ENCODE peak calls at places on chromosome 20, in five cellular contexts. X is neural crest cell, P is tibial nerve, Z is body of pancreas, N is GM12865. M is an unnamed sample.

GRCh38 chr20:14729390-14729789 is 392.0 kb upstream of the FLRT3 start:
- DNase-seq in X (no peak), P (no peak), Z (no peak), N (no peak), M (no peak)

GRCh38 chr20:36773123-36773547 is 428 bp downstream of the DSN1 start:
- DNase-seq in X (no peak), P (no peak), Z (no peak), N (no peak), M (no peak)

GRCh38 chr20:11902264-11902663 is 15.4 kb upstream of the BTBD3 start:
- DNase-seq in X (no peak), P (no peak), Z (no peak), N (no peak), M (no peak)

GRCh38 chr20:36214684-36215256 is 21.5 kb upstream of the AAR2 start:
- DNase-seq in X (no peak), P (no peak), Z (no peak), N (peak), M (no peak)

GRCh38 chr20:58408603-58409246 is 19.7 kb downstream of the VAPB start:
- DNase-seq in X (no peak), P (no peak), Z (no peak), N (peak), M (no peak)

GRCh38 chr20:39048000-39048696 is 86.0 kb downstream of the DHX35 start:
- DNase-seq in X (peak), P (peak), Z (peak), N (peak), M (peak)

GRCh38 chr20:37233471-37234253 is 28.0 kb downstream of the GHRH start:
- DNase-seq in X (no peak), P (no peak), Z (no peak), N (no peak), M (no peak)

GRCh38 chr20:10629946-10630345 is 43.9 kb downstream of the JAG1 start:
- DNase-seq in X (peak), P (no peak), Z (no peak), N (no peak), M (no peak)

GRCh38 chr20:36572701-36573102 is 695 bp upstream of the TGIF2 start:
- DNase-seq in X (peak), P (no peak), Z (peak), N (peak), M (no peak)

GRCh38 chr20:56469077-56469449 is 636 bp downstream of the RTF2 start:
- DNase-seq in X (no peak), P (no peak), Z (no peak), N (no peak), M (no peak)

GRCh38 chr20:63357921-63358905 is 2.9 kb downstream of the CHRNA4 start:
- DNase-seq in X (no peak), P (no peak), Z (peak), N (no peak), M (peak)

GRCh38 chr20:44431502-44432234 is 44.0 kb upstream of the TTPAL start:
- DNase-seq in X (no peak), P (no peak), Z (no peak), N (no peak), M (no peak)
- TF ChIP-seq CTCF in X (no peak), P (no peak), Z (no peak), N (no peak), M (no peak)

GRCh38 chr20:43389839-43390626 is 67.7 kb upstream of the SRSF6 start:
- DNase-seq in X (peak), P (no peak), Z (no peak), N (no peak), M (peak)
- TF ChIP-seq CTCF in X (peak), P (no peak), Z (no peak), N (peak), M (peak)

GRCh38 chr20:3173582-3174441 is 463 bp upstream of the LZTS3 start:
- DNase-seq in X (peak), P (peak), Z (peak), N (peak), M (peak)
- TF ChIP-seq CTCF in X (peak), P (peak), Z (peak), N (no peak), M (no peak)

DNA sequence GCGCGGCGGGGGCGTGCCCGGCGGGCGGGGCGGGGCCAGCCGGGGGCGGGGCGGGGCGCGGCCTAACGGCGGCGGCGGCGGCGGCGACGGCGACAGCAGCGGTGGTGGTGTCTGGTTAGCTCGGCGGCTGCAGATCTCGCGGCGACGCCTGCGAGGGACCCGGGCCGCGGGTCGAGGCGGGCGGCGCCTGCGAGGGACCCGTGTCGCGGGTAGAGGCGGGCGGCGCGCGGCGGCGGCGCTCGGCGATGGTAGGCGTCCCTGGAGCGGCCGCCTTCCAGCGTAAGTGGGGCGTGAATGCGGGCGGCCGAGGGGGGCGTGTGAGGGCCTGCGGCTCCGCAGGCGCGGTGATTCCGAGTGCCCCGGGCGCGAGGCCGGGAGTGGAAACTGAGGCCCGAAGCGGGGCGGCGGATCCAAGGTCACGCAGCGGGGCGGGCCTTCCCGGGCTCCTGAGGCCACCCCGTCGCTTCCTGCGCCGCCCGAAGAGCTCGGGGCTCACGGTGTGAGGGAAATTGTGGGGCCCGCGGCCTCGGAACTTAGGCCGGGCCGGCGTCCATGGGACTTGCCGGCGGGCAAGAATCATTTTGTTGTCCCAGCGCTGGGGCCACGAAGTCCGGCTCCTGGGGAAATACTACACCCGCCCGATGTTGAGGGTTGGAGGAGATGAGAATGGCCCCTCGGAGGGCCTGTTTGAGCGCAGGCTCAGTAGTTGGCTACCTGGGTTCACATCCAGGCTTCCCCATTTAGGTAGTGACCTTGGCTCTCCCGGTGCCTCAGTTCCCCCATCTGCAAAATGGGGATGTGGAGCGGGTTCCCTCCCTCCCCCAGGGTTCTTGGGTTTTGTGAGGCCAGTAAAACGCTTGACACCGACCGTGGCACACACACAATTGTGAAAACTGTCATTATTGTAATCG is at the start of gene CBFA2T2:
- DNase-seq in X (no peak), P (peak), Z (no peak), N (no peak), M (no peak)
- TF ChIP-seq CTCF in X (no peak), P (no peak), Z (no peak), N (no peak), M (no peak)

GRCh38 chr20:32236819-32237218 is 29.1 kb downstream of the POFUT1 start:
- DNase-seq in X (no peak), P (no peak), Z (no peak), N (no peak), M (no peak)

GRCh38 chr20:32241807-32242206 is 34.1 kb downstream of the POFUT1 start:
- DNase-seq in X (no peak), P (no peak), Z (no peak), N (no peak), M (no peak)

GRCh38 chr20:32237419-32237818 is 29.7 kb downstream of the POFUT1 start:
- DNase-seq in X (no peak), P (no peak), Z (no peak), N (no peak), M (no peak)

GRCh38 chr20:32238483-32239425 is 31.1 kb downstream of the POFUT1 start:
- DNase-seq in X (no peak), P (no peak), Z (no peak), N (no peak), M (no peak)

GRCh38 chr20:32240220-32240619 is 32.5 kb downstream of the POFUT1 start:
- DNase-seq in X (no peak), P (no peak), Z (no peak), N (no peak), M (no peak)
- TF ChIP-seq CTCF in X (no peak), P (no peak), Z (peak), N (no peak), M (no peak)

DNA sequence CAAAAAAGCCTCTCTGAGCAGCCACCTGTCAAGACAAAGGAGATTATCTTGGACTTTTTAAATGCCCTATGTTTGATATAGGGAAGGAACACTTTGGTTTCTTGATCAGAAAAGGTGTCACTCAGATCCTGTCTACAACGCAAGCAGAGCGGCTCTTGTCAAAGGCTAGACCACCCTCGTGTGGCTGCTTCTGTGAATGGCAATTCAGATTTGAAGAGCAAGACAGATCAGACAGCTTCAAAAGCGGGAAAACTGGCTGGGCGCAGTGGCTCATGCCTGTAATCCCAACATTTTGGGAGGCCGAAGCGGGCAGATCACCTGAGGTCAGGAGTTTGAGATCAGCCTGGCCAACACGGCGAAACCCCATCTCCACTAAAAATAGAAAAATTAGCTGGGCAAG is 10.1 kb upstream of the NXT1 start:
- DNase-seq in X (peak), P (peak), Z (peak), N (peak), M (peak)
- TF ChIP-seq CTCF in X (peak), P (peak), Z (peak), N (peak), M (peak)

GRCh38 chr20:49889943-49890650 is 25.2 kb downstream of the SPATA2 start:
- DNase-seq in X (no peak), P (no peak), Z (no peak), N (no peak), M (no peak)
- TF ChIP-seq CTCF in X (peak), P (no peak), Z (peak), N (peak), M (no peak)

DNA sequence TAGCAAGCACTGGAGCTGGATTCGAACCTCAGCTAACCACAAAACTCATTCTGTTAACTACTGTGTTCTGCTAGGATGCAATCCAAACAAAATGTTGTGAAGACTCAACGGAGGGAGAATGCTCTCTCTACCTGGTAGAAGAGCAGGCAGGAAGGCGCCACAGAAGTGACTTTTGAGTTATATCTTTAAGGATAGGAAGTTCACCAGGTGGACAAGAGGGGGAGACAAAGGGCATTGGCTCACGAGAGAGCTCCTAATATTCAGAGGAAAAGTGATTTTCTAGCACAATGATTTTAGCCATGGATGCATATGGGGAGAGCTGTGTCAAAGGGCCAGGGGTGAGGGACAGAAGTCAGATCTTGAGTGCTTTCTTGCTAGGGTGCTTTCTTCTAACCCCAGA is 108.4 kb upstream of the MAFB start:
- DNase-seq in X (no peak), P (no peak), Z (no peak), N (peak), M (no peak)
- TF ChIP-seq CTCF in X (peak), P (peak), Z (peak), N (peak), M (peak)

GRCh38 chr20:33009214-33010132 is 2.0 kb downstream of the BPIFB2 start:
- DNase-seq in X (peak), P (no peak), Z (no peak), N (no peak), M (no peak)

GRCh38 chr20:33008336-33009213 is 1.1 kb downstream of the BPIFB2 start:
- DNase-seq in X (no peak), P (no peak), Z (no peak), N (no peak), M (no peak)

GRCh38 chr20:33010133-33010504 is 2.6 kb downstream of the BPIFB2 start:
- DNase-seq in X (no peak), P (no peak), Z (no peak), N (no peak), M (no peak)

GRCh38 chr20:33012327-33013189 is 5.1 kb downstream of the BPIFB2 start:
- DNase-seq in X (no peak), P (no peak), Z (no peak), N (no peak), M (no peak)

GRCh38 chr20:33010674-33011449 is 3.4 kb downstream of the BPIFB2 start:
- DNase-seq in X (no peak), P (no peak), Z (no peak), N (no peak), M (no peak)
- TF ChIP-seq CTCF in X (no peak), P (no peak), Z (no peak), N (no peak), M (no peak)

M was measured in glutamatergic neuron.